ENCODE peak calls at places on chromosome 3, in four cellular contexts. D, K, R and U are unnamed samples.

GRCh38 chr3:155334897-155335883 is 41.7 kb upstream of the STRIT1 start:
- DNase-seq in K (no peak), R (no peak), D (no peak), U (no peak)

GRCh38 chr3:154122912-154123559 is 1.8 kb downstream of the ARHGEF26 start:
- DNase-seq in K (peak), D (no peak), R (no peak), U (no peak)

GRCh38 chr3:195909645-195910498 is 1.5 kb upstream of the TNK2 start:
- DNase-seq in K (peak), D (peak), R (peak), U (peak)

GRCh38 chr3:72255191-72255590 is 470.2 kb upstream of the PROK2 start:
- DNase-seq in D (no peak), K (peak), R (no peak), U (no peak)

GRCh38 chr3:133487920-133488540 is 85.5 kb upstream of the CDV3 start:
- DNase-seq in R (no peak), K (no peak), D (no peak), U (no peak)

GRCh38 chr3:27721717-27722564 is at the start of gene EOMES:
- DNase-seq in K (peak), R (peak), D (no peak), U (peak)

GRCh38 chr3:173865900-173866498 is 468.5 kb downstream of the NLGN1 start:
- DNase-seq in D (no peak), R (no peak), K (peak), U (no peak)

GRCh38 chr3:112794622-112795172 is 52.0 kb downstream of the CD200R1L start:
- DNase-seq in K (no peak), R (no peak), D (no peak), U (no peak)

GRCh38 chr3:104032283-104032682 is 1334.4 kb upstream of the ALCAM start:
- DNase-seq in R (no peak), K (no peak), D (no peak), U (no peak)

GRCh38 chr3:86929046-86929445 is 61.9 kb downstream of the VGLL3 start:
- DNase-seq in R (peak), K (no peak), D (no peak), U (peak)

GRCh38 chr3:56862352-56863062 is 60.8 kb upstream of the ARHGEF3 start:
- DNase-seq in K (no peak), R (peak), D (no peak), U (peak)

GRCh38 chr3:106593381-106593780 is 724.6 kb upstream of the CBLB start:
- DNase-seq in D (no peak), K (no peak), R (no peak), U (no peak)

GRCh38 chr3:60588806-60589205 is 662.4 kb downstream of the FHIT start:
- DNase-seq in D (no peak), K (no peak), R (peak), U (no peak)

GRCh38 chr3:117355566-117355965 is 646.0 kb downstream of the TUSC7 start:
- DNase-seq in R (no peak), K (peak), D (no peak), U (peak)

GRCh38 chr3:196528639-196529233 is 13.6 kb upstream of the SMCO1 start:
- DNase-seq in R (peak), K (peak), D (peak), U (peak)